ENCODE peak calls at places on chromosomes 1 and 21, in eight cellular contexts. Y is AG09319, R is iris pigment epithelial cell, V is NCI-H460, X is upper lobe of left lung, Q is AG09309, H is T-helper 2 cell, A is GM13976. Z is an unnamed sample.

GRCh38 chr1:86195281-86195680 is 38.7 kb upstream of the COL24A1 start:
- DNase-seq in Y (no peak), V (no peak), H (no peak), X (no peak), A (no peak), R (no peak), Q (no peak), Z (no peak)

GRCh38 chr21:45384656-45385548 is 20.1 kb upstream of the COL18A1 start:
- DNase-seq in H (no peak), V (no peak), A (no peak), Y (no peak), Q (no peak), R (no peak), X (no peak), Z (no peak)

GRCh38 chr1:79323240-79324025 is 316.9 kb upstream of the ADGRL4 start:
- DNase-seq in X (no peak), Q (peak), A (no peak), H (no peak), Y (peak), V (peak), R (peak), Z (peak)

GRCh38 chr1:232416026-232416568 is 213.8 kb downstream of the SIPA1L2 start:
- DNase-seq in Q (no peak), A (no peak), Y (no peak), X (no peak), R (no peak), V (no peak), H (no peak), Z (peak)

GRCh38 chr1:21319447-21320407 is 29.5 kb upstream of the ECE1 start:
- DNase-seq in X (no peak), Y (no peak), A (no peak), V (no peak), R (no peak), Q (no peak), H (no peak), Z (no peak)

GRCh38 chr1:18997508-18997907 is 41.0 kb upstream of the IFFO2 start:
- DNase-seq in Y (no peak), Q (no peak), X (no peak), R (no peak), A (no peak), V (no peak), H (no peak), Z (no peak)

GRCh38 chr1:34899471-34899870 is 30.0 kb downstream of the DLGAP3 start:
- DNase-seq in Y (no peak), X (no peak), V (no peak), R (no peak), H (no peak), A (no peak), Q (no peak), Z (no peak)

GRCh38 chr21:46454142-46454541 is 4.5 kb upstream of the DIP2A start:
- DNase-seq in Q (no peak), V (no peak), A (no peak), H (no peak), R (no peak), X (no peak), Y (no peak), Z (no peak)

Z was measured in stromal cell of bone marrow.